ENCODE peak calls at places on chromosomes 13 and 19, in eight cellular contexts. One of them, this sample, is unnamed.

GRCh38 chr13:110644892-110645521 is 29.7 kb downstream of the NAXD start:
- DNase-seq in HepG2: no peak
- DNase-seq in tibial artery: peak
- DNase-seq in psoas muscle: peak
- DNase-seq in DND-41: peak
- DNase-seq in effector memory CD4-positive, alpha-beta T cell: peak
- DNase-seq in cardiac muscle cell: peak
- DNase-seq in heart right ventricle: peak
- DNase-seq in this sample: peak

GRCh38 chr13:94435604-94436226 is 43.8 kb downstream of the DCT start:
- DNase-seq in HepG2: peak
- DNase-seq in tibial artery: no peak
- DNase-seq in psoas muscle: no peak
- DNase-seq in DND-41: no peak
- DNase-seq in effector memory CD4-positive, alpha-beta T cell: no peak
- DNase-seq in cardiac muscle cell: peak
- DNase-seq in heart right ventricle: no peak
- DNase-seq in this sample: no peak

GRCh38 chr19:6744381-6745288 is 5.2 kb downstream of the TRIP10 start:
- DNase-seq in HepG2: no peak
- DNase-seq in tibial artery: peak
- DNase-seq in psoas muscle: peak
- DNase-seq in DND-41: no peak
- DNase-seq in effector memory CD4-positive, alpha-beta T cell: no peak
- DNase-seq in cardiac muscle cell: peak
- DNase-seq in heart right ventricle: peak
- DNase-seq in this sample: peak

GRCh38 chr19:32397736-32398135 is 7.8 kb upstream of the DPY19L3 start:
- DNase-seq in HepG2: peak
- DNase-seq in tibial artery: no peak
- DNase-seq in psoas muscle: no peak
- DNase-seq in DND-41: no peak
- DNase-seq in effector memory CD4-positive, alpha-beta T cell: no peak
- DNase-seq in cardiac muscle cell: no peak
- DNase-seq in heart right ventricle: no peak
- DNase-seq in this sample: no peak

GRCh38 chr13:22082437-22083100 is 411.7 kb downstream of the FGF9 start:
- DNase-seq in HepG2: no peak
- DNase-seq in tibial artery: no peak
- DNase-seq in psoas muscle: no peak
- DNase-seq in DND-41: no peak
- DNase-seq in effector memory CD4-positive, alpha-beta T cell: no peak
- DNase-seq in cardiac muscle cell: no peak
- DNase-seq in heart right ventricle: no peak
- DNase-seq in this sample: no peak

GRCh38 chr13:92734068-92734467 is 492.5 kb upstream of the GPC6 start:
- DNase-seq in HepG2: no peak
- DNase-seq in tibial artery: no peak
- DNase-seq in psoas muscle: no peak
- DNase-seq in DND-41: no peak
- DNase-seq in effector memory CD4-positive, alpha-beta T cell: no peak
- DNase-seq in cardiac muscle cell: no peak
- DNase-seq in heart right ventricle: no peak
- DNase-seq in this sample: no peak

GRCh38 chr13:87666826-87667225 is 4.3 kb upstream of the SLITRK5 start:
- DNase-seq in HepG2: no peak
- DNase-seq in tibial artery: no peak
- DNase-seq in psoas muscle: no peak
- DNase-seq in DND-41: no peak
- DNase-seq in effector memory CD4-positive, alpha-beta T cell: no peak
- DNase-seq in cardiac muscle cell: no peak
- DNase-seq in heart right ventricle: no peak
- DNase-seq in this sample: no peak

GRCh38 chr13:82323101-82323500 is 1559.2 kb downstream of the SLITRK1 start:
- DNase-seq in HepG2: no peak
- DNase-seq in tibial artery: no peak
- DNase-seq in psoas muscle: no peak
- DNase-seq in DND-41: no peak
- DNase-seq in effector memory CD4-positive, alpha-beta T cell: no peak
- DNase-seq in cardiac muscle cell: no peak
- DNase-seq in heart right ventricle: no peak
- DNase-seq in this sample: no peak

GRCh38 chr19:43562698-43563241 is 12.6 kb downstream of the XRCC1 start:
- DNase-seq in HepG2: no peak
- DNase-seq in tibial artery: peak
- DNase-seq in psoas muscle: peak
- DNase-seq in DND-41: peak
- DNase-seq in effector memory CD4-positive, alpha-beta T cell: peak
- DNase-seq in cardiac muscle cell: no peak
- DNase-seq in heart right ventricle: peak
- DNase-seq in this sample: peak

GRCh38 chr19:38304866-38305429 is 897 bp downstream of the C19orf33 start:
- DNase-seq in HepG2: peak
- DNase-seq in tibial artery: no peak
- DNase-seq in psoas muscle: no peak
- DNase-seq in DND-41: no peak
- DNase-seq in effector memory CD4-positive, alpha-beta T cell: no peak
- DNase-seq in cardiac muscle cell: peak
- DNase-seq in heart right ventricle: peak
- DNase-seq in this sample: peak

GRCh38 chr19:6802336-6803035 is 30.0 kb downstream of the VAV1 start:
- DNase-seq in HepG2: no peak
- DNase-seq in tibial artery: peak
- DNase-seq in psoas muscle: peak
- DNase-seq in DND-41: peak
- DNase-seq in effector memory CD4-positive, alpha-beta T cell: peak
- DNase-seq in cardiac muscle cell: no peak
- DNase-seq in heart right ventricle: peak
- DNase-seq in this sample: peak

GRCh38 chr13:23289917-23290357 is 109.2 kb downstream of the SGCG start:
- DNase-seq in HepG2: no peak
- DNase-seq in tibial artery: no peak
- DNase-seq in psoas muscle: no peak
- DNase-seq in DND-41: no peak
- DNase-seq in effector memory CD4-positive, alpha-beta T cell: no peak
- DNase-seq in cardiac muscle cell: no peak
- DNase-seq in heart right ventricle: no peak
- DNase-seq in this sample: no peak

GRCh38 chr13:64471916-64472315 is 2758.2 kb downstream of the PCDH9 start:
- DNase-seq in HepG2: peak
- DNase-seq in tibial artery: no peak
- DNase-seq in psoas muscle: no peak
- DNase-seq in DND-41: no peak
- DNase-seq in effector memory CD4-positive, alpha-beta T cell: no peak
- DNase-seq in cardiac muscle cell: peak
- DNase-seq in heart right ventricle: no peak
- DNase-seq in this sample: no peak

GRCh38 chr13:49238621-49239020 is 9.1 kb upstream of the CDADC1 start:
- DNase-seq in HepG2: no peak
- DNase-seq in tibial artery: no peak
- DNase-seq in psoas muscle: no peak
- DNase-seq in DND-41: no peak
- DNase-seq in effector memory CD4-positive, alpha-beta T cell: no peak
- DNase-seq in cardiac muscle cell: no peak
- DNase-seq in heart right ventricle: no peak
- DNase-seq in this sample: no peak

GRCh38 chr13:112616586-112617381 is 28.8 kb upstream of the TUBGCP3 start:
- DNase-seq in HepG2: peak
- DNase-seq in tibial artery: no peak
- DNase-seq in psoas muscle: no peak
- DNase-seq in DND-41: peak
- DNase-seq in effector memory CD4-positive, alpha-beta T cell: no peak
- DNase-seq in cardiac muscle cell: peak
- DNase-seq in heart right ventricle: no peak
- DNase-seq in this sample: no peak

GRCh38 chr13:45415112-45415511 is 3.1 kb downstream of the SLC25A30 start:
- DNase-seq in HepG2: no peak
- DNase-seq in tibial artery: no peak
- DNase-seq in psoas muscle: no peak
- DNase-seq in DND-41: no peak
- DNase-seq in effector memory CD4-positive, alpha-beta T cell: no peak
- DNase-seq in cardiac muscle cell: no peak
- DNase-seq in heart right ventricle: no peak
- DNase-seq in this sample: no peak

GRCh38 chr19:39735688-39736087 is 2.1 kb downstream of the CLC start:
- DNase-seq in HepG2: no peak
- DNase-seq in tibial artery: no peak
- DNase-seq in psoas muscle: no peak
- DNase-seq in DND-41: no peak
- DNase-seq in effector memory CD4-positive, alpha-beta T cell: no peak
- DNase-seq in cardiac muscle cell: no peak
- DNase-seq in heart right ventricle: no peak
- DNase-seq in this sample: no peak

GRCh38 chr13:70347947-70348620 is 239.8 kb upstream of the KLHL1 start:
- DNase-seq in HepG2: no peak
- DNase-seq in tibial artery: no peak
- DNase-seq in psoas muscle: no peak
- DNase-seq in DND-41: no peak
- DNase-seq in effector memory CD4-positive, alpha-beta T cell: no peak
- DNase-seq in cardiac muscle cell: no peak
- DNase-seq in heart right ventricle: no peak
- DNase-seq in this sample: no peak

GRCh38 chr13:49409008-49409407 is 34.9 kb downstream of the CAB39L start:
- DNase-seq in HepG2: no peak
- DNase-seq in tibial artery: no peak
- DNase-seq in psoas muscle: no peak
- DNase-seq in DND-41: no peak
- DNase-seq in effector memory CD4-positive, alpha-beta T cell: no peak
- DNase-seq in cardiac muscle cell: no peak
- DNase-seq in heart right ventricle: no peak
- DNase-seq in this sample: no peak

GRCh38 chr13:24274452-24274971 is 34.9 kb upstream of the C1QTNF9 start:
- DNase-seq in HepG2: no peak
- DNase-seq in tibial artery: no peak
- DNase-seq in psoas muscle: no peak
- DNase-seq in DND-41: peak
- DNase-seq in effector memory CD4-positive, alpha-beta T cell: peak
- DNase-seq in cardiac muscle cell: no peak
- DNase-seq in heart right ventricle: peak
- DNase-seq in this sample: peak

GRCh38 chr19:8311461-8312260 is 3.5 kb upstream of the CD320 start:
- DNase-seq in HepG2: no peak
- DNase-seq in tibial artery: peak
- DNase-seq in psoas muscle: peak
- DNase-seq in DND-41: no peak
- DNase-seq in effector memory CD4-positive, alpha-beta T cell: no peak
- DNase-seq in cardiac muscle cell: no peak
- DNase-seq in heart right ventricle: peak
- DNase-seq in this sample: peak
- H3K27ac ChIP-seq in HepG2: no peak
- H3K27ac ChIP-seq in tibial artery: no peak
- H3K27ac ChIP-seq in psoas muscle: peak
- H3K27ac ChIP-seq in DND-41: no peak
- H3K27ac ChIP-seq in effector memory CD4-positive, alpha-beta T cell: no peak
- H3K27ac ChIP-seq in cardiac muscle cell: no peak
- H3K27ac ChIP-seq in heart right ventricle: peak
- H3K27ac ChIP-seq in this sample: peak

GRCh38 chr13:98173431-98173921 is 3.6 kb downstream of the RNF113B start:
- DNase-seq in HepG2: peak
- DNase-seq in tibial artery: peak
- DNase-seq in psoas muscle: no peak
- DNase-seq in DND-41: no peak
- DNase-seq in effector memory CD4-positive, alpha-beta T cell: no peak
- DNase-seq in cardiac muscle cell: no peak
- DNase-seq in heart right ventricle: no peak
- DNase-seq in this sample: no peak
- H3K27ac ChIP-seq in HepG2: peak
- H3K27ac ChIP-seq in tibial artery: peak
- H3K27ac ChIP-seq in psoas muscle: no peak
- H3K27ac ChIP-seq in DND-41: no peak
- H3K27ac ChIP-seq in effector memory CD4-positive, alpha-beta T cell: no peak
- H3K27ac ChIP-seq in cardiac muscle cell: peak
- H3K27ac ChIP-seq in heart right ventricle: peak
- H3K27ac ChIP-seq in this sample: peak

DNA sequence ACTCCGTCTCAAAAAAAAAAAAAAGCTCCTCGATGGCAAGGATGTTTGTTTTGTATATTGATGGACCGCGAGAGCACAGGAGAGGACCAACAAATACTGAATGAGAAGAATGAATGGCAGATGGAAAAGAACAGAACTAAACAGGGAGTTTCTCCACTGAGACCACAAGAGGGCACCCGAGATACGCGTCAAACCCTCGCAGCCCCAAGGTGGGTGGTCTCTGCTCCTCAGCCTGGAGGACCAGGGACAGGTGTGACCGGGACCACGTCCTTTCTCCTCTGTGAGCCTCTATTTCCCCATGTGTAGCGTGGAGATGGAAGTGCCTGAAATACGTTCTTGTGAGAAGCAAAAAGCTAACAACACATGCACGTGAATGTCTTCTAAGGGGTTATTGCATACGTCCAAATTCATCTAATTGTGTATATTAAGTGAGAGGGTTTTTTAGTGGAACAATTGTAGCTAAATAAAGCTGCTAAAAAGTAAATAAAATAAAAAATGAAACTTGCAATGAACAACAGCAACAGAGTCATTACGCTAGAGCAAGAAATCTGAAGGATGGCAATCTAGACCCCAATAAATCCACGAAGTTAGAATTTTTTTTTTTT is 8.3 kb upstream of the CDC42EP5 start:
- DNase-seq in HepG2: peak
- DNase-seq in tibial artery: no peak
- DNase-seq in psoas muscle: no peak
- DNase-seq in DND-41: peak
- DNase-seq in effector memory CD4-positive, alpha-beta T cell: no peak
- DNase-seq in cardiac muscle cell: peak
- DNase-seq in heart right ventricle: no peak
- DNase-seq in this sample: no peak
- H3K27ac ChIP-seq in HepG2: no peak
- H3K27ac ChIP-seq in tibial artery: no peak
- H3K27ac ChIP-seq in psoas muscle: no peak
- H3K27ac ChIP-seq in DND-41: no peak
- H3K27ac ChIP-seq in effector memory CD4-positive, alpha-beta T cell: no peak
- H3K27ac ChIP-seq in cardiac muscle cell: no peak
- H3K27ac ChIP-seq in heart right ventricle: no peak
- H3K27ac ChIP-seq in this sample: no peak

DNA sequence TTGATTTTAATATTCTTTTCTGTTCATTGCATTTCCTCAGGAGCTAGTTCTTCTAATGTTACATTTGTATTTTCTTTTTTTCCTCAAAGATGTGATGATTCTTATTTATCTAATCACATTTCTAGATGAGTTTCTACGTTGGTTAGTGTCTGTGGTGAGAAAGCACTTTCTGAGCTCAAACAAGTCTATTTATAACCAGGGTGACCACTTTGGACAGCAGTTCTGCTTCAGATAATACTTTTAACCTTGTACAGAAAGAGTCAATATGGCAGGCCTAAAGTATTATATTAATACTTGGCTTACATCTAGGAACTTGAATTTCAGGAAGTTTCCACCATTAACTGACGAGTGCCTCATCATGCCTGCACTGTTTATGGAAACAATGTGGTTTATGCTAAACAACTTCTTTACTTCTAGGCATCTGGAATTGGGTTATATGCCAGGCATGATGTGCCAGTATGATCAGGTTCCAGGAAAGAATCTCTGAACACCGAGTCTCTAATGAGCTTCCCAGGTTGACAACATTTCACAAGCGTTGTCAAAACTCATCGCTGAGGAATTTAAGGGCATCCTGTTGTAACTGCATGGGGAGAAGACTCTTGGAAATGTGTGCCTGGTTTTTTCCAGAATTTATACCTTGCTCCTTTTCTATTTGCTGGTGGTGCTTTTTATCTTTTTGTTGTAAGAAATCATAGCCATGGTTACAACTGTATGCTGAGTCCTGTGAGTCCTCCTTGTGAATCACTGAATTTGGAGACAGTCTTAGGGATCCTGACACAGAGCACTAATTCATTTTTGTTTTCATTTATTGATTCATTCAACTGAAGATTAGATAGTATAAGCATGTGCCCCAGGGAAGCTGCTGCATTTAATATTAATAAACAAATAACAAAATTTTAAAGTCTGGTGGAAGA is 344.4 kb upstream of the PCDH9 start:
- DNase-seq in HepG2: no peak
- DNase-seq in tibial artery: no peak
- DNase-seq in psoas muscle: no peak
- DNase-seq in DND-41: no peak
- DNase-seq in effector memory CD4-positive, alpha-beta T cell: no peak
- DNase-seq in cardiac muscle cell: peak
- DNase-seq in heart right ventricle: no peak
- DNase-seq in this sample: no peak
- H3K27ac ChIP-seq in HepG2: no peak
- H3K27ac ChIP-seq in tibial artery: no peak
- H3K27ac ChIP-seq in psoas muscle: no peak
- H3K27ac ChIP-seq in DND-41: no peak
- H3K27ac ChIP-seq in effector memory CD4-positive, alpha-beta T cell: no peak
- H3K27ac ChIP-seq in cardiac muscle cell: no peak
- H3K27ac ChIP-seq in heart right ventricle: no peak
- H3K27ac ChIP-seq in this sample: no peak

This sample was measured in left ventricle myocardium inferior.